ENCODE peak calls at places on chromosomes 5 and 9, in seven cellular contexts. D, I, X, L, F, E and K are unnamed samples.

GRCh38 chr9:111986035-111986556 is 89.5 kb downstream of the UGCG start:
- DNase-seq in D (no peak), I (no peak), X (no peak), L (no peak), F (no peak), E (no peak), K (no peak)

GRCh38 chr5:107248065-107248695 is 422.6 kb downstream of the EFNA5 start:
- DNase-seq in D (peak), I (peak), X (peak), L (peak), F (no peak), E (no peak), K (peak)

GRCh38 chr5:113294341-113295110 is 140.3 kb downstream of the TSSK1B start:
- DNase-seq in D (peak), I (peak), X (peak), L (peak), F (peak), E (peak), K (peak)

GRCh38 chr5:121988443-121988842 is 26.7 kb downstream of the SRFBP1 start:
- DNase-seq in D (no peak), I (no peak), X (no peak), L (no peak), F (no peak), E (no peak), K (no peak)

GRCh38 chr5:180523629-180524466 is 29.7 kb downstream of the CNOT6 start:
- DNase-seq in D (no peak), I (no peak), X (no peak), L (no peak), F (no peak), E (no peak), K (no peak)

GRCh38 chr5:87120518-87121314 is 147.0 kb upstream of the RASA1 start:
- DNase-seq in D (no peak), I (no peak), X (peak), L (no peak), F (no peak), E (peak), K (peak)

GRCh38 chr5:142248853-142249462 is 75.9 kb downstream of the SPRY4 start:
- DNase-seq in D (peak), I (no peak), X (no peak), L (peak), F (no peak), E (peak), K (peak)

GRCh38 chr9:18526686-18527085 is 52.7 kb downstream of the ADAMTSL1 start:
- DNase-seq in D (peak), I (no peak), X (no peak), L (no peak), F (no peak), E (no peak), K (no peak)

GRCh38 chr9:111683351-111683750 is 21.9 kb downstream of the GNG10 start:
- DNase-seq in D (no peak), I (no peak), X (no peak), L (no peak), F (no peak), E (no peak), K (no peak)

GRCh38 chr5:178206166-178207101 is 2.1 kb downstream of the HNRNPAB start:
- DNase-seq in D (no peak), I (no peak), X (no peak), L (no peak), F (no peak), E (no peak), K (no peak)
- H3K4me3 ChIP-seq in D (peak), I (peak), X (peak), L (peak), F (peak), E (peak), K (peak)

DNA sequence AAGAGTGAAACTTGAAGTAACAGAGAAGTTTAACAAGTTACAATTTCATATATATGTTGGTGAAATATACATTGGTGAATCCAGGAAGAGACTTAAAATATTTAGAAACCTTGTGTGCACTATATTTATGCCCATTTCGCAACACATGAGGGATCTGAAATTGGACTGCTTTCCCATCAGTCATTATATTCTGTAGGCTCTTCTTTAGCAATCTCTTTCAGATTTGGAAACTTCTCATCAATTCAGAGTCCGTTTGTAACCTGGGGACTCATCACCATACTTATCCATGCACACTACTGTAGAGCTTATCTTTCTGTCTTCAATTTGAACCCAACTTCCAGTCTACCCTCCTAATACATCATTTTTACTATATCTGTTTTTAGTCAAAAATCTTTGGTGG is 2.2 kb downstream of the ITGA1 start:
- DNase-seq in D (no peak), I (no peak), X (no peak), L (no peak), F (no peak), E (no peak), K (no peak)
- H3K4me3 ChIP-seq in D (no peak), I (no peak), X (no peak), L (peak), F (no peak), E (no peak), K (no peak)

GRCh38 chr9:126499005-126499910 is 114.5 kb upstream of the LMX1B start:
- DNase-seq in D (peak), I (peak), X (peak), L (no peak), F (peak), E (no peak), K (no peak)
- H3K4me3 ChIP-seq in D (peak), I (peak), X (peak), L (peak), F (peak), E (peak), K (peak)

GRCh38 chr5:119332978-119333401 is 22.8 kb upstream of the TNFAIP8 start:
- DNase-seq in D (no peak), I (no peak), X (no peak), L (no peak), F (no peak), E (no peak), K (no peak)
- H3K4me3 ChIP-seq in D (no peak), I (no peak), X (no peak), L (no peak), F (peak), E (no peak), K (no peak)

GRCh38 chr5:98309785-98310566 is 463.5 kb upstream of the RGMB start:
- DNase-seq in D (peak), I (peak), X (peak), L (no peak), F (no peak), E (peak), K (peak)
- H3K4me3 ChIP-seq in D (no peak), I (no peak), X (no peak), L (no peak), F (no peak), E (peak), K (peak)